ENCODE peak calls at places on chromosomes 3 and 15, in ten cellular contexts. R, S, G, X, W, P, V, O, T and Q are unnamed samples.

GRCh38 chr15:58690703-58691102 is 58.8 kb downstream of the ADAM10 start:
- DNase-seq in R (no peak), S (no peak), G (no peak), X (no peak), W (no peak), P (no peak), V (no peak), O (no peak), T (no peak), Q (no peak)

GRCh38 chr3:26004205-26004604 is 214.3 kb downstream of the OXSM start:
- DNase-seq in R (no peak), S (no peak), G (no peak), X (no peak), W (no peak), P (no peak), V (no peak), O (no peak), T (no peak), Q (no peak)

GRCh38 chr15:75167588-75168076 is 34.0 kb upstream of the C15orf39 start:
- DNase-seq in R (no peak), S (no peak), G (no peak), X (no peak), W (peak; percentile 79), P (peak; percentile 73), V (peak; percentile 84), O (no peak), T (no peak), Q (peak; percentile 73)

GRCh38 chr3:171809513-171810277 is 588 bp downstream of the PLD1 start:
- DNase-seq in R (peak; percentile 89), S (peak; percentile 35), G (peak; percentile 44), X (no peak), W (peak; percentile 94), P (peak; percentile 89), V (peak; percentile 89), O (peak; percentile 40), T (no peak), Q (peak; percentile 91)

GRCh38 chr15:51382787-51383186 is 41.3 kb downstream of the GLDN start:
- DNase-seq in R (no peak), S (no peak), G (peak; percentile 36), X (no peak), W (peak; percentile 39), P (no peak), V (peak; percentile 61), O (no peak), T (no peak), Q (peak; percentile 20)

GRCh38 chr3:36546196-36546595 is 165.9 kb downstream of the STAC start:
- DNase-seq in R (no peak), S (no peak), G (no peak), X (no peak), W (peak; percentile 16), P (no peak), V (peak; percentile 46), O (no peak), T (no peak), Q (no peak)

GRCh38 chr3:22245122-22245521 is 494.1 kb upstream of the ZNF385D start:
- DNase-seq in R (no peak), S (no peak), G (no peak), X (no peak), W (peak; percentile 89), P (no peak), V (peak; percentile 89), O (no peak), T (no peak), Q (peak; percentile 86)

GRCh38 chr3:59555593-59556315 is 505.9 kb upstream of the CFAP20DC start:
- DNase-seq in R (no peak), S (no peak), G (no peak), X (no peak), W (peak; percentile 58), P (no peak), V (no peak), O (no peak), T (no peak), Q (peak; percentile 53)

GRCh38 chr3:182165234-182165633 is 453.5 kb downstream of the SOX2 start:
- DNase-seq in R (no peak), S (no peak), G (no peak), X (no peak), W (peak; percentile 67), P (no peak), V (no peak), O (no peak), T (no peak), Q (peak; percentile 66)

GRCh38 chr3:149273096-149273751 is 51.6 kb upstream of the CP start:
- DNase-seq in R (no peak), S (no peak), G (peak; percentile 71), X (no peak), W (peak; percentile 79), P (no peak), V (peak; percentile 70), O (peak; percentile 13), T (peak; percentile 22), Q (peak; percentile 70)

GRCh38 chr3:27307566-27307965 is 61.6 kb downstream of the NEK10 start:
- DNase-seq in R (no peak), S (no peak), G (no peak), X (no peak), W (no peak), P (no peak), V (no peak), O (no peak), T (no peak), Q (no peak)

GRCh38 chr3:41198526-41198925 is 779 bp upstream of the CTNNB1 start:
- DNase-seq in R (peak; percentile 59), S (no peak), G (peak; percentile 43), X (peak; percentile 41), W (peak; percentile 23), P (no peak), V (no peak), O (no peak), T (no peak), Q (peak; percentile 14)

GRCh38 chr3:98343647-98344507 is 9.8 kb upstream of the OR5K4 start:
- DNase-seq in R (no peak), S (no peak), G (peak; percentile 63), X (no peak), W (no peak), P (no peak), V (peak; percentile 46), O (no peak), T (no peak), Q (no peak)

GRCh38 chr15:31338879-31339557 is 12.4 kb downstream of the KLF13 start:
- DNase-seq in R (peak; percentile 48), S (no peak), G (no peak), X (peak; percentile 57), W (peak; percentile 83), P (peak; percentile 89), V (peak; percentile 88), O (peak; percentile 32), T (peak; percentile 63), Q (peak; percentile 77)

GRCh38 chr3:9316881-9317341 is 45.9 kb upstream of the THUMPD3 start:
- DNase-seq in R (peak; percentile 42), S (no peak), G (peak; percentile 70), X (no peak), W (peak; percentile 78), P (peak; percentile 63), V (peak; percentile 28), O (no peak), T (no peak), Q (peak; percentile 69)
- H3K27me3 ChIP-seq in R (no peaks in the 10 kb centered on the region), S (no peaks in the 10 kb centered on the region), G (no peaks in the 10 kb centered on the region), X (no peaks in the 10 kb centered on the region), W (no peaks in the 10 kb centered on the region), P (no peaks in the 10 kb centered on the region), V (no peaks in the 10 kb centered on the region), O (no peaks in the 10 kb centered on the region), T (peaks cover 3% of the 10 kb centered on the region), Q (no peaks in the 10 kb centered on the region)

GRCh38 chr3:186642014-186642413 is 1.8 kb downstream of the FETUB start:
- DNase-seq in R (no peak), S (no peak), G (no peak), X (no peak), W (no peak), P (no peak), V (no peak), O (no peak), T (no peak), Q (no peak)

GRCh38 chr3:186643493-186643892 is 3.3 kb downstream of the FETUB start:
- DNase-seq in R (no peak), S (no peak), G (no peak), X (no peak), W (no peak), P (no peak), V (no peak), O (no peak), T (no peak), Q (no peak)

GRCh38 chr3:186640473-186640818 is 247 bp downstream of the FETUB start:
- DNase-seq in R (no peak), S (no peak), G (no peak), X (no peak), W (peak; percentile 54), P (no peak), V (peak; percentile 24), O (no peak), T (no peak), Q (peak; percentile 32)

GRCh38 chr3:186639778-186640472 is at the start of gene FETUB:
- DNase-seq in R (no peak), S (no peak), G (no peak), X (no peak), W (peak; percentile 1), P (no peak), V (no peak), O (no peak), T (no peak), Q (no peak)

GRCh38 chr3:186640929-186641328 is 730 bp downstream of the FETUB start:
- DNase-seq in R (no peak), S (no peak), G (no peak), X (no peak), W (no peak), P (no peak), V (no peak), O (no peak), T (no peak), Q (no peak)
- H3K4me3 ChIP-seq in R (no peak overlapping the region), S (no peak overlapping the region), G (no peak overlapping the region), X (no peak overlapping the region), W (no peak overlapping the region), P (no peak overlapping the region), V (no peak overlapping the region), O (no peak overlapping the region), T (no peak overlapping the region), Q (no peak overlapping the region)

DNA sequence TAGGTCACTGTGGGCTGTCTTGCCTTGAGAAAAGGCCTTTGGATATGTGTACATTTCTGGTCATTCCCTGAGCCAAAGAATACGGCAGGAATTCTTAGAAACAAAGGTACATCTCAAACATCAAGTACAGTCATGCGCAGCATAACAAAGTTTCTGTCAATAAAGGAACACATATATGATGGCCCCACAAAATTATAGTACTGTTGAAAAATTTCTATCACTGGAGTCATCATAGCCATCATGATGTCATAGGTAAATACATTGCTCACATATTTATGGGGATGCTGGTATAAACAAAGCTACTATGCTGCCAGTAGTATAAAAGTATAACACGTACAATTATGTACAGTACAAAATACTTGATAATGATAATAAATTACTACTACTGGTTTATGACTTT is 38.9 kb upstream of the NECTIN3 start:
- DNase-seq in R (no peak), S (no peak), G (no peak), X (no peak), W (no peak), P (no peak), V (no peak), O (no peak), T (no peak), Q (no peak)
- H3K27ac ChIP-seq in R (no peak overlapping the region), S (no peak overlapping the region), G (no peak overlapping the region), X (no peak overlapping the region), W (no peak overlapping the region), P (no peak overlapping the region), V (no peak overlapping the region), O (no peak overlapping the region), T (no peak overlapping the region), Q (no peak overlapping the region)

DNA sequence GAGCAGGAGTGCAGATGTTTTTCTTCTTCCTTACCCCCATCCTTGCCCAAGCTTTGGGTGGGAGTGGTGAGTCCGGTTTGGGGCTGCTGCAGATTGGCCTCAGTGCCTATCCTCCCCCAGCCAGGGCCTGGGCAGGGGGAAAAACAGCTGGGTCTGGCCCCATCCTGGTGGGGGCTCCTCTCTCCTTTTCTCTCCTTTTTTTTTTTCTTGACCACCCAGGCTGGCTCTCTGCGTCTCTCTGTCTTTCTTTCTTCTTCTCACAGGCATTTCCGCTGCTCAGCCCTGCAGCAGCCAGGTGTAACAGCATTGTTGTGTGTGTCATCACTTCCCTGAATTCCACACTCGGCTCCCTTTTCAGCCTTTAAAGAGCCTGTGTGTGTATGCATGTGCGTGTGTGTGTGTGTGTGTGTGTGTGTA is 2.0 kb downstream of the FOXL2NB start:
- DNase-seq in R (peak; percentile 68), S (no peak), G (no peak), X (no peak), W (no peak), P (no peak), V (no peak), O (no peak), T (no peak), Q (no peak)
- H3K27me3 ChIP-seq in R (no peaks in the 10 kb centered on the region), S (peaks cover 50% of the 10 kb centered on the region), G (peaks cover 88% of the 10 kb centered on the region), X (peaks cover 43% of the 10 kb centered on the region), W (peaks cover 82% of the 10 kb centered on the region), P (peaks cover 63% of the 10 kb centered on the region), V (peaks cover 71% of the 10 kb centered on the region), O (peaks cover 50% of the 10 kb centered on the region), T (peaks cover 74% of the 10 kb centered on the region), Q (peaks cover 80% of the 10 kb centered on the region)